ENCODE peak calls at places on chromosomes 4 and X, in four cellular contexts. P is K562, W is H1, L is GM12878. Q is an unnamed sample.

GRCh38 chr4:72569719-72570235 is 756 bp upstream of the ADAMTS3 start:
- DNase-seq in P (no peak), W (no peak), L (no peak), Q (no peak)

GRCh38 chrX:10341309-10341708 is 184.5 kb downstream of the CLCN4 start:
- DNase-seq in P (no peak), W (no peak), L (no peak), Q (no peak)

GRCh38 chr4:181938641-181939040 is 304.6 kb upstream of the TENM3 start:
- DNase-seq in P (no peak), W (no peak), L (no peak), Q (no peak)

GRCh38 chrX:80808854-80809493 is 703 bp downstream of the BRWD3 start:
- DNase-seq in P (no peak), W (no peak), L (no peak), Q (no peak)

GRCh38 chr4:127610488-127610887 is 22.3 kb upstream of the INTU start:
- DNase-seq in P (no peak), W (no peak), L (no peak), Q (no peak)

GRCh38 chrX:39516399-39516798 is 581.4 kb downstream of the BCOR start:
- DNase-seq in P (no peak), W (no peak), L (no peak), Q (no peak)

GRCh38 chr4:86508436-86508835 is 85.7 kb upstream of the PTPN13 start:
- DNase-seq in P (no peak), W (no peak), L (no peak), Q (no peak)

GRCh38 chr4:171516694-171517093 is 296.5 kb upstream of the GALNTL6 start:
- DNase-seq in P (no peak), W (no peak), L (no peak), Q (no peak)

GRCh38 chr4:159481936-159482335 is 379.1 kb downstream of the RAPGEF2 start:
- DNase-seq in P (peak; percentile 10), W (no peak), L (no peak), Q (no peak)

GRCh38 chr4:16585053-16585452 is 313.4 kb downstream of the LDB2 start:
- DNase-seq in P (no peak), W (no peak), L (no peak), Q (no peak)
- TF ChIP-seq HDAC6 in P (no peak), W (no peak), L (no peak), Q (no peak)

GRCh38 chrX:148270499-148270898 is 229.9 kb upstream of the AFF2 start:
- DNase-seq in P (no peak), W (no peak), L (no peak), Q (no peak)
- H3K9me3 ChIP-seq in P (no peaks in the 10 kb centered on the region), W (no peaks in the 10 kb centered on the region), L (no peaks in the 10 kb centered on the region), Q (no peaks in the 10 kb centered on the region)

DNA sequence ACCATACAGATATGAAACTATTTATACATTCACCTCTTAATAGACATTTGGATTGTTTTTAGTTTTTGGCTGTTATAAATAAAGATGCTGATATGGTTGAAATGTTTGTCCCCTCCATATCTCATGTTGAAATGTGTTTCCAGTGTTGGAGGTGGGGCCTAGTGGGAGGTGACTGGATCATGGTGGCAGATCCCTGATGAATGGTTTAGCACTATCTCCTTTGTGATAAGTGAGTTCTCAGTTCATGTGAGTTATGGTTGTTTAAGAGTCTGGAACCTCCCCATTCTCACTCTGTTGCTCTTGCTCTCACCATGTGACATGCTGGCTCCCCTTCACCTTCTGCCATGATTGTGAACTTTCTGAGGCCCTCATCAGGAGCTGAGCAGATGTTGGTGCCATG is 12.2 kb upstream of the CLGN start:
- DNase-seq in P (no peak), W (no peak), L (no peak), Q (no peak)
- TF ChIP-seq HDAC6 in P (no peak), W (no peak), L (no peak), Q (no peak)

GRCh38 chrX:156002517-156002916 is 5.0 kb downstream of the IL9R start:
- DNase-seq in P (peak; percentile 58), W (no peak), L (no peak), Q (no peak)
- H3K9me3 ChIP-seq in P (no peaks in the 10 kb centered on the region), W (peaks cover 55% of the 10 kb centered on the region), L (no peaks in the 10 kb centered on the region), Q (no peaks in the 10 kb centered on the region)

GRCh38 chr4:8772499-8773123 is 99.0 kb downstream of the HMX1 start:
- DNase-seq in P (no peak), W (no peak), L (no peak), Q (no peak)
- TF ChIP-seq HDAC6 in P (no peak), W (no peak), L (no peak), Q (no peak)

GRCh38 chrX:67784712-67785111 is 240.9 kb downstream of the AR start:
- DNase-seq in P (no peak), W (no peak), L (no peak), Q (no peak)
- H3K9me3 ChIP-seq in P (no peaks in the 10 kb centered on the region), W (no peaks in the 10 kb centered on the region), L (no peaks in the 10 kb centered on the region), Q (no peaks in the 10 kb centered on the region)

DNA sequence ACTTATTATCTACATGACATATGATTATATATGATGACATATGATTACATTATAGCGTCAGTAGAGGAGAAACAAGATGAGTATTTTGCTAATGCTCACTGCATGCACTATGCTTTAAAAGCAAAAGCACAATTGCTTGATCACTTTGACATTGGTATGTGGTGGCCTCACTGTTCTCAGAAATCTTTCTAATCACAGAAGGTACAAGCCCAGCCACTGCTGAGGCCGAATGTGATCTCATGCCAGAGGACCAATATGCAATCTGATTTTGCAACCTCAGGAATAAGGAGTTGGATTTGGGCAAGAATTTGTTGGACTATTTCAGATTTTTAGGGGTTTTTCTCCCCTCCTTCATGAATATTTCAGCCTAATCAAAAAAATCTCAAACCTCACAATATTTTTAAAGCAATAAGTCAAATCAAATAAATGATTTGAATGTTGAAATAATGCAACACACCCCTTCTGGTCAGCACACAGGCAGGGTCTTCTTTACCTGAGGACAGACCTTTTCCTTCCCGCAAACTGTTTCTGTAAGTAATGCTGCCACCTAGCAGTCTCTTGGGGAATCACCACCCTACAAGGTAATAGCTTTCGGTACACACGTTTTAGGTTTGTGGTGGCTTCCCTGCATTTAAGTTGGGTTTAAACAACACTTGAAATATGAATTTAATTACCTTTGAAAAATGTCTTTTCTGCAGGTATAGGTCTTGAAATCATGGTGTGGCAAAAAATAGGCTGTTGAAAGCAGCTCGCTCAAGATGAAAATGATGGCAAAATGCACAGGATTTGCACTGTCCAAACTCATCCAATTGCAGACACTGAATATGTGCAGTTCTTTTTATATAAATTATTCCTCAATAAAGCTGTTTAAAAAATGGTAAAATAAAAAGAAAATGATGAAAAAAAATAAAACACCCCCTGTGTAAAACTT is 4.8 kb upstream of the CXCL13 start:
- DNase-seq in P (peak; percentile 48), W (no peak), L (no peak), Q (peak; percentile 28)
- TF ChIP-seq HDAC6 in P (no peak), W (no peak), L (no peak), Q (no peak)

GRCh38 chr4:48718818-48719465 is 61.1 kb downstream of the FRYL start:
- DNase-seq in P (no peak), W (no peak), L (no peak), Q (peak; percentile 66)
- H3K9me3 ChIP-seq in P (no peaks in the 10 kb centered on the region), W (no peaks in the 10 kb centered on the region), L (no peaks in the 10 kb centered on the region), Q (no peaks in the 10 kb centered on the region)

DNA sequence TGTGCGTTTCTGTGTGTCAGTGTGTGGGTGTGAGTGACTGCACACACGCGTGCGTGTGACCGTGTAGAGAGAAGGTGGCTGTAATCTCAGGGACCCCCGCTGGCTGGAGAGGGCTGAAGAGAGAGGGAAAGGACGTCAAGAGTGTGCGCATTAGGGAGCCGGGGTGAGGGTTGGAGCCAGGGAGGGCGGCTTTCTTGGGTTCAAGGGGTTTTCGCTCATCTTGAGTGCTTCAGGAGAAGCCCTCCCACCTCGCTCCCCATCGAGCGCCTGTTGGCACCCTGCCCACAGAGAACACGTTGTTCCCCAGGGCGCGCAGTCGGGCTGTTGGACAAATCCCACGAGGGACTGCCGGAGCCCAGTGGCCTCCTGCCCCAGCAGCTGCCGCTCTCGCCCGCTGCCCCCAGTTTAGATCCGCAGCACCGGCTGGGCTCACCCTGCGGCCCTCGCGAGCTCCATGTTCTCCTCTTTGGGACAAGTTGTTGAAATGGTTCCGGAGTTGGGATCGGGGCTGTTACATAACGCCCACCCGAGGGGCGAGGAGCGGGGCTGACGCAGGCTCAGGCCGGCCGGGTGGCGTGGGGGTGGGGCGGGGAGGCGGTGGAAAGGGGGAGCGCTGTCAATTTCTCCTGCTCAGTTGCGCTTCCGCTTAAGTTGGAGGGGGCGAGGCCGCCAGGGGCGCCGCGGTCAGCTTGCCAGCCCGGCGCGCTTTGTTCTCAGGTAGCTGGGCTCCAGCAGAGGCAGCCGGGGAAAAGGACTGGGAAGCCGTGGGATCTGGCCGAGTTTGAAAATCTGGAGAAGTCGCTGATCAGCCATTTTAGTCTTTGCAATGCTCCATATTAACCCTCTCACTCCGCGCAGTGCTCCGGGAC is 1.6 kb downstream of the GRIA2 start:
- DNase-seq in P (no peak), W (no peak), L (no peak), Q (no peak)
- TF ChIP-seq HDAC6 in P (no peak), W (no peak), L (no peak), Q (no peak)

GRCh38 chr4:68076194-68076593 is 53.5 kb downstream of the TMPRSS11F start:
- DNase-seq in P (peak; percentile 11), W (no peak), L (no peak), Q (no peak)

GRCh38 chr4:68074397-68074796 is 55.3 kb downstream of the TMPRSS11F start:
- DNase-seq in P (no peak), W (no peak), L (no peak), Q (no peak)

GRCh38 chr4:68070302-68070701 is 59.4 kb downstream of the TMPRSS11F start:
- DNase-seq in P (no peak), W (peak; percentile 38), L (no peak), Q (no peak)
- H3K9me3 ChIP-seq in P (no peaks in the 10 kb centered on the region), W (no peaks in the 10 kb centered on the region), L (no peaks in the 10 kb centered on the region), Q (no peaks in the 10 kb centered on the region)

Q was measured in HepG2.